ENCODE peak calls at places on chromosomes 3 and 15, in seven cellular contexts. G, K, Y, X, B, S and J are unnamed samples.

GRCh38 chr3:194952882-194953281 is 267.2 kb downstream of the FAM43A start:
- DNase-seq in X (no peak), K (no peak), Y (no peak), G (no peak), B (peak), S (no peak), J (no peak)

GRCh38 chr3:119620899-119621298 is 23.2 kb downstream of the PLA1A start:
- DNase-seq in X (no peak), G (no peak), K (no peak), Y (no peak), B (no peak), S (no peak), J (no peak)

GRCh38 chr15:90016721-90017120 is 15.6 kb downstream of the ZNF710 start:
- DNase-seq in K (no peak), B (no peak), G (no peak), X (peak), S (peak), Y (peak), J (no peak)

GRCh38 chr3:129688310-129688895 is 81.9 kb upstream of the PLXND1 start:
- DNase-seq in Y (peak), X (peak), S (peak), G (peak), K (peak), B (peak), J (peak)

GRCh38 chr3:50953825-50954224 is 279.1 kb downstream of the DOCK3 start:
- DNase-seq in B (no peak), S (no peak), Y (no peak), X (no peak), G (no peak), K (no peak), J (no peak)

GRCh38 chr3:123767564-123768292 is 116.4 kb downstream of the MYLK start:
- DNase-seq in S (no peak), K (no peak), X (no peak), B (no peak), G (no peak), Y (no peak), J (no peak)

GRCh38 chr15:95603802-95604201 is 726.7 kb upstream of the NR2F2 start:
- DNase-seq in G (no peak), X (no peak), B (no peak), K (no peak), S (no peak), Y (no peak), J (no peak)

GRCh38 chr3:188627652-188628051 is 473.7 kb downstream of the LPP start:
- DNase-seq in K (no peak), S (no peak), G (no peak), X (no peak), B (no peak), Y (no peak), J (no peak)

GRCh38 chr3:129943020-129943419 is 31.5 kb upstream of the TRH start:
- DNase-seq in K (no peak), S (no peak), Y (no peak), G (no peak), X (no peak), B (no peak), J (no peak)

GRCh38 chr15:90160781-90161727 is 40.1 kb upstream of the SEMA4B start:
- DNase-seq in Y (peak), X (peak), B (no peak), K (peak), G (no peak), S (peak), J (no peak)

GRCh38 chr3:157388051-157388450 is 48.6 kb upstream of the PTX3 start:
- DNase-seq in S (no peak), B (no peak), G (no peak), K (no peak), X (no peak), Y (no peak), J (no peak)

GRCh38 chr3:159130108-159130507 is 328.3 kb downstream of the MFSD1 start:
- DNase-seq in G (no peak), Y (no peak), B (no peak), K (no peak), X (no peak), S (peak), J (no peak)

GRCh38 chr3:49165771-49166751 is at the start of gene CCDC71:
- DNase-seq in G (peak), X (peak), Y (peak), B (peak), K (peak), S (peak), J (peak)
- TF ChIP-seq POLR2A in G (peak), X (peak), Y (no peak), B (no peak), K (no peak), S (no peak), J (peak)

DNA sequence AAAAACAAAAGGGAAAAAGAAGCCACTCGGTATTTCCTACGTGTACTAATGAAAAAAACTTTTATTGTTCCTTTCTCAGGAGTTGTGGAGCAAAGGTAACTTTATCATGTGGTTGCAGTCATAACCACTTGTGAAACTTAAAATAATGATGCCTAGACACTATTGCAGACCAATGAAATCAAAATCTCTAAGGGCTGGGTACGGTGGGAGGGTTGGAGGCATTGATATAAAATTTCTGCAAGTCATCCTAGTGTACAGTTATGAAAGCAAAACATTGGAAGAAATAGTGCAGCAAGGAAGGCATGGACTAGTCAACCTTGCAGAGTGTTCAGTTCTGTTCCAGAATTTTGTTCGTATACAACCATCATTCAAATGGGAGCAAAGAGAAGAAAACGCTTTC is 808.8 kb downstream of the TUSC7 start:
- DNase-seq in B (no peak), K (no peak), X (no peak), S (no peak), Y (no peak), G (no peak), J (no peak)
- TF ChIP-seq POLR2A in B (no peak), K (no peak), X (no peak), S (no peak), Y (no peak), G (no peak), J (no peak)

GRCh38 chr3:12832350-12833225 is 8.8 kb downstream of the RPL32 start:
- DNase-seq in Y (no peak), S (no peak), G (no peak), B (no peak), X (no peak), K (no peak), J (no peak)
- TF ChIP-seq POLR2A in Y (no peak), S (no peak), G (no peak), B (no peak), X (no peak), K (no peak), J (no peak)

DNA sequence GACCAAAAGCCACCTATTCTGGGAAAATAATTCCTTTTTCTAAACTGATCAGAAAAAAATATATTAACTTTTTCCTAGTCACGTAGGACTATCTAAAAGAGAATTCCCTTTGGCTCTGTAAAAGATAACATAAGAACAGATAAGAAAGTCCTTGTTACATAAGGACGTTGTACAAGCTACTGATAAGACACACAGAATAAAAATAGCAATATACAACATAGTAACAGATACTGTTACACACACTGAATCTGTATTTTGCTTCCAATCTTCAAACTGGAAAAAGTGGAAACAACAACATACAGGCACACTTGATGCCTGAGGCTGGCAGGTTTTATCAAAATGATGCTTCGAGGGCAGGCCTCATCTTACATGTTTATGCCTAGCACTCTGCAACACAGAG is 59.8 kb downstream of the SNX4 start:
- DNase-seq in Y (no peak), S (no peak), B (no peak), X (no peak), G (no peak), K (no peak), J (no peak)
- TF ChIP-seq POLR2A in Y (no peak), S (no peak), B (no peak), X (no peak), G (no peak), K (no peak), J (no peak)

DNA sequence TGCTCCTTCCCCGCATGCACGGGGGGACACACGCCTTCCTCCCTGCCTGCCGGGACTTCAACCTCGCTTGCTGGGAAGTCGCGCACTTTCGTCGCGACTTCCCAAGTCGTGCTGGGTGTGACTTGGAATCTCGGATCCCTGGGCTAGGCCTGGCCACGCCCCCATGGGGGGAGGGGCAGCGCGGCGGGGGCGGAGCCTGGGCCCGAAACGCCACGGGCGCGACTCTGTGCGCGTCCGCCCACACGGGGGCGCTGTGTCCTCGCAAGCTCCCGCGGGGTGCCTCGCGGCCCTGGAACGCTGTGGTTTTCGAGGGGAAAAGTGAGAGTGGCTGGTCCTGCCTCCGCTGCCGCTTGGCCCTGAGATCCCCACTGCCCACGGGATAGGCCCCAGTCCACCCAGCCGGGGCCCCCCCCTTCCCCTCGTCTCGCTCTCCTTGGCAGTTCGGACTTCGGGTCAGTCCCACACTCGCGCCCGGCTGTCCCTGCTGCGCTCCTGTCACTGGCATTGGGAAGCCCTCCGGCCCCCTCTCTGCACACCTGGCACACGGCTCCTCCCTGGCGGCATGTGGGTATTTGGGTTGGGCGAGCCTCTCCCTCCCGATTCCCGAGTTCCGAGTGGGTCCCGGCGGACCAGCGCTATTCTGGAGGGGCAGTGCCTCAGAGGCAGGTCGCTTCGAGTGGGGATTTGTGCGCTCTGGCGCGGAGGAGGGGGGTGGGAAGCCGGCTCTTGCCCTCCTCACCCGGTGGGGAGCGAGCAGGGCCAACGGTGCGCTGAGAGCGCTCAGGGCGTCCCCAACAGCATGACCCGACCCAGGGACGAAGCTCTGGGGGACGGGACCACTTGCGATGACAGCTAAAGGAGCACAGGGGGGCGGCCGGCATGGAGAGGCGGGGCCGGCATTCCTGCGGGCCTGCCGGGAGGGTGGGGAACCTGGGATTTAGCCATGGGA is 23.6 kb downstream of the SEC61A1 start:
- DNase-seq in K (peak), G (peak), X (peak), Y (peak), B (peak), S (peak), J (no peak)
- TF ChIP-seq POLR2A in K (no peak), G (no peak), X (peak), Y (no peak), B (no peak), S (no peak), J (no peak)

DNA sequence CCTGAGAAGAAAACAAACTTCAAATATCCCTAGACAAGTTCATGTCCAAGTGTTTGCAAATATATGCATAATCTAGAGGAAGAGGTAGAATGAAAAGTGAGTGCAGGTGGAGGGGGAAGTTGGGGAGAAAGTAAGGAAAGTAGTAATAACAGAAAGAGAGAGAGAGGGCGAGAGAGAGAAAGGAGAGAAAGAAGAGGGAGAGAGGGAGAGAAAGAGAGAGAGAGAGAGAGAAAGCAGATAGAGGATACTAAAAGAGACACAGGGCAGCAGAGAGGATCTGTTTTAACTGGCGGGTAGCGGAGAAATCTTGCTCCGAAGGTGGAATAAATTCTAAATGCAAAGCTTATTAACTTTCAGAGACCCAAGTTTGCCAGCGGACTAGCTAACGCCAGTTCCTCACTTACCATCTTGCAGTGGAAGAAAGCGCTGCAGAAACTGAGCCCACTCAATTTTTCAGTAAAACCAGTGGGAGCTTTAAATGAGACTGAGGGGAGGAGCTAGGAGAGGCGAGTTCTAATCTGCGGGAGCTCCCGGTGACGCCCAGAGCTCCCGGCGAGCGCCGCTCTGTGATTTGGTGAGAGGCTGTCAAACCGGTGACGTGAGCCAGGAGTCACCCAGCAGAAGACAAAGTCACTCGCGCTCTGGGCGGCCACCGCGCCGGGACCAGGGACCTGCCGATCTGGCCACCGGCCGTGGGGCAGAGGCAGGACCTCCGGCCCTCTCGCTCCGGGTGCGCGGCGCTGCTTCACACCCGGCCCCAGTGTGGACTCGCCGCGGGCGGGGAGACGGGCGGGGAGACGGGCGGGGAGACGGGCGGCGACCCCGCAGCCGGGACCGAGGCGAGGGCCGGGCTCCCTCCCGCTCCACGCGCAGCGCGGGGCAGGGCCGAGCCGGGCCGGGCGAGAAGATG is at the start of gene GMNC:
- DNase-seq in X (peak), B (peak), S (peak), K (peak), Y (peak), G (peak), J (peak)
- TF ChIP-seq POLR2A in X (peak), B (peak), S (peak), K (no peak), Y (no peak), G (no peak), J (peak)

GRCh38 chr3:33658039-33658438 is 60.0 kb downstream of the CLASP2 start:
- DNase-seq in X (no peak), Y (no peak), G (no peak), B (no peak), K (no peak), S (no peak), J (no peak)

GRCh38 chr3:33663042-33663441 is 55.0 kb downstream of the CLASP2 start:
- DNase-seq in X (no peak), Y (no peak), S (no peak), G (no peak), B (no peak), K (no peak), J (no peak)

GRCh38 chr3:33664195-33664594 is 53.9 kb downstream of the CLASP2 start:
- DNase-seq in X (no peak), Y (no peak), S (no peak), B (no peak), G (no peak), K (no peak), J (peak)

GRCh38 chr3:33660035-33660434 is 58.0 kb downstream of the CLASP2 start:
- DNase-seq in X (no peak), B (no peak), S (no peak), G (no peak), Y (no peak), K (no peak), J (no peak)

DNA sequence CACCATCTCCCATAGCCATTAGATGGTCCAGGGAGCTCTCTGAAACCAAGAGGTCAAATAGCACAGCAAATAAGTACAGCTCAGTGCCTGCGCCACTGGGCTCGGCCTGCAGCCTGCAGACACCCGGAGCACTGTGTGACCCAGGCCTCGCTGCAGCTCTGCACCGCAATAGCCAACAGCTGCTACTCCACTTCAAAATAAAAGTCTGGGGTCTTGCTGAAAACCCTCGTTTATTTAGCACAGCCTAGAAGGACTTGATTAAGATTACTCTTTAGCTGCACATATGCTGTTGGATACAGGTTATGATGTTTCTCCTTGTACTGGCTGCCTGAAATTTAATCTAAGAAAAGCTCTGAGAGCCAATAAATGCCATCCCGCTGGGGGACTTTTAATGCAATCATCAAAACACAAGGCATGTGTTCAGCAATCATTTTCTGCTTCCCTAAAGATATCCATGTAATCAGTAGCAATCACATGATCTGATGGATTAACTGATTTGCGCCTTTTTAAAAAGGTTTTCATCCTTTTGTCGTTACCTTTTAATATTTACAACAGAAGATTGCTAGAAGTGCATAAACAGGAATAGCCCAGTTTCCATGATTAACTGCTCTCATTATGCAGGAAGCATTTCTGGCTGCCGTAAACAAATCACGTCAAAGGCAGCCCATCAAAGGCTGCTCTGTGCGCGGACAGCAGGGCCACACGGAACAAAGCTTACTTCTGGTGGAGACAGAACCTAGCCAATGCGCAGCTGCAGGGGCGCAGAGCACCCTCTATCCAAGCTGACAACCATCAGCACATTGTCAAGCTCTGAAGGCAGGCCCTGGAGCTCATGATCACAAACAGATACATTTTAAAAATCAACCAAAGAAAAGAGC is 58.8 kb downstream of the CLASP2 start:
- DNase-seq in S (peak), B (peak), X (peak), K (peak), Y (peak), G (peak), J (peak)
- TF ChIP-seq POLR2A in S (no peak), B (no peak), X (no peak), K (no peak), Y (no peak), G (no peak), J (no peak)

GRCh38 chr15:51879555-51879954 is 50.1 kb downstream of the TMOD3 start:
- DNase-seq in X (no peak), G (no peak), Y (no peak), K (no peak), S (no peak), B (no peak), J (no peak)

GRCh38 chr15:51874751-51875644 is 45.5 kb downstream of the TMOD3 start:
- DNase-seq in B (no peak), G (no peak), Y (peak), K (peak), X (no peak), S (no peak), J (peak)

GRCh38 chr15:51876169-51876568 is 46.7 kb downstream of the TMOD3 start:
- DNase-seq in B (no peak), G (no peak), X (no peak), S (no peak), Y (no peak), K (no peak), J (no peak)

GRCh38 chr15:51883436-51883835 is 54.0 kb downstream of the TMOD3 start:
- DNase-seq in B (no peak), K (no peak), G (no peak), Y (no peak), X (no peak), S (no peak), J (no peak)

DNA sequence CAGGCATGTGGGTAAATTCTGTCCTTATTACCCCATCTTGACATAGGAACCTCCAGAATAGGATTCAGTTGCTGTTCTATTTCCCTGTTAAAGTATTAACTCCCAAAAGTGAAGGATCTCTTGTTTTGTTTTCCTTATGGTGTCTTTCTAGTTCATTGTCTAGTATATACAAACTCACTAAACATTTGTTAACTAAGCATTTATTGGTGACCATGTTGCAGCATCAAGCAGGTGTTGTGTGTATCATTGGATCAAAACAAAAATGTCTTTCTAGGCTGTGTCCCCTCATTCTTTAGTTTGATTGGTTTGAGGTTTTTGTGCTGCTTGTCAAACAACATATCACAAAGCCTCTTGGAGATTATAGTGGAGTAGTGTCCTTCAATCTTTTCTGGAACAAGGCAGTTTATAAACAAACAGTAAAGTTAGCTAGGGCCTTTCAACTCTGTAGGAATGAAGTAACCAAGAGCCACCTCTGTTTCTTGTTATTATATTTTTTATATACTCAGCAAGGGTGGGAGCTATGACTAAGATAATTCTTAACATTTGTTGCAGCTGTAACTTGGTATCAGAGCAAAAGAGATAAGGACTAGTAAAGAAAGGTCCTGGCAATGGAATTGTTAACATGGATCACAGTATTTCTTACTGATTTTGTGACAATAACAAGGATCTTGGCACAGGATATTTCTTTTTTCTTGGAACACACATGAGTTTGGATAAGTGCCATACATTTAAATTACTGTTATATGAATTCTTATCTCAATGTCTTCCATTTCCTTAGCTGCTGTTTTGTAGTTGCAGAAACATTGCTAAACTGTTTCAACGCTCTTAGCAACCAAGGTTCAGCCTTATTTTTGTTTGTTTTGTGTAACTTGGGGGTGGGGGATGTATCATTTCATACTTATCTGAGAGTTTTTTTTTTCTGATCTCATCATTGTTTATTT is 49.3 kb downstream of the TMOD3 start:
- DNase-seq in G (no peak), K (no peak), B (no peak), X (no peak), S (no peak), Y (no peak), J (no peak)
- TF ChIP-seq POLR2A in G (no peak), K (no peak), B (no peak), X (no peak), S (no peak), Y (no peak), J (no peak)